ENCODE peak calls at places on chromosomes 5 and 9, in eight cellular contexts. O, Q, V, K, M, S, D and P are unnamed samples.

GRCh38 chr9:114507726-114508125 is 2.5 kb upstream of the WHRN start:
- DNase-seq in K (no peak), O (peak), Q (no peak), M (peak), D (peak), S (no peak), V (peak), P (no peak)

GRCh38 chr9:113998529-113999255 is 79.4 kb downstream of the AMBP start:
- DNase-seq in M (peak), O (no peak), V (peak), S (peak), D (no peak), Q (no peak), K (no peak), P (no peak)

GRCh38 chr9:137082222-137082924 is 4.4 kb upstream of the MAN1B1 start:
- DNase-seq in M (no peak), D (no peak), O (no peak), S (no peak), K (no peak), Q (no peak), V (no peak), P (no peak)

GRCh38 chr5:146451411-146451810 is 4.3 kb downstream of the TCERG1 start:
- DNase-seq in K (no peak), D (no peak), Q (no peak), S (no peak), O (no peak), M (no peak), V (no peak), P (no peak)

GRCh38 chr5:2373631-2374030 is 377.8 kb downstream of the IRX2 start:
- DNase-seq in S (no peak), O (no peak), V (no peak), K (no peak), M (no peak), D (no peak), Q (no peak), P (no peak)

GRCh38 chr5:130555429-130555828 is 609.6 kb downstream of the HINT1 start:
- DNase-seq in O (no peak), V (no peak), M (no peak), Q (no peak), D (no peak), K (no peak), S (no peak), P (no peak)

GRCh38 chr9:110033869-110034268 is 174.1 kb downstream of the C9orf152 start:
- DNase-seq in S (no peak), M (no peak), V (peak), K (no peak), Q (no peak), D (no peak), O (no peak), P (no peak)

GRCh38 chr5:146243217-146243616 is 39.8 kb downstream of the RBM27 start:
- DNase-seq in S (no peak), O (no peak), D (no peak), V (no peak), Q (no peak), M (no peak), K (no peak), P (no peak)

GRCh38 chr5:124193371-124193789 is 553.1 kb downstream of the ZNF608 start:
- DNase-seq in S (no peak), V (peak), Q (no peak), K (no peak), D (no peak), O (no peak), M (peak), P (no peak)

GRCh38 chr9:26723486-26723885 is 169.1 kb downstream of the CAAP1 start:
- DNase-seq in S (no peak), K (no peak), D (no peak), Q (no peak), M (peak), V (peak), O (peak), P (peak)

GRCh38 chr9:137056739-137057407 is 3.0 kb upstream of the ENTPD2 start:
- DNase-seq in K (no peak), M (no peak), O (no peak), D (no peak), S (no peak), Q (no peak), V (no peak), P (no peak)

GRCh38 chr5:93340881-93341280 is 240.1 kb downstream of the NR2F1-AS1 start:
- DNase-seq in K (no peak), M (no peak), O (no peak), S (no peak), V (no peak), D (no peak), Q (no peak), P (no peak)

GRCh38 chr9:70083429-70083828 is 39.8 kb downstream of the MAMDC2 start:
- DNase-seq in S (no peak), K (no peak), O (no peak), Q (no peak), V (peak), M (no peak), D (no peak), P (no peak)

GRCh38 chr9:127124091-127124490 is 1.7 kb upstream of the ANGPTL2 start:
- DNase-seq in Q (no peak), V (no peak), M (no peak), O (no peak), S (peak), K (no peak), D (no peak), P (no peak)

GRCh38 chr9:137114613-137115393 is at the start of gene DPP7:
- DNase-seq in K (peak), S (peak), D (peak), Q (peak), O (peak), V (peak), M (peak), P (peak)

GRCh38 chr9:110029422-110029814 is 178.5 kb downstream of the C9orf152 start:
- DNase-seq in K (peak), Q (no peak), D (no peak), O (no peak), V (peak), M (peak), S (no peak), P (no peak)

GRCh38 chr9:120242397-120242796 is 337.6 kb downstream of the CDK5RAP2 start:
- DNase-seq in V (no peak), O (no peak), K (no peak), Q (no peak), S (no peak), D (no peak), M (no peak), P (no peak)

GRCh38 chr9:133420392-133420827 is 1.8 kb upstream of the ADAMTS13 start:
- DNase-seq in S (no peak), V (no peak), O (peak), M (no peak), D (no peak), K (no peak), Q (no peak), P (no peak)

GRCh38 chr5:180717989-180718388 is 21.9 kb downstream of the OR2Y1 start:
- DNase-seq in V (no peak), K (no peak), S (no peak), O (no peak), Q (no peak), M (no peak), D (no peak), P (no peak)